ENCODE peak calls at places on chromosome 16, in nine cellular contexts. W is AG10803, P is OCI-LY7, V is AG04450, O is choroid plexus epithelial cell, E is lower leg skin, M is endothelial cell of umbilical vein, Y is right atrium auricular region, F is epithelial cell of esophagus. L is an unnamed sample.

GRCh38 chr16:83147244-83147643 is 520.5 kb downstream of the CDH13 start:
- DNase-seq in P (no peak), F (no peak), V (no peak), W (no peak), Y (no peak), M (peak; percentile 9), E (no peak), O (no peak), L (no peak)

GRCh38 chr16:81715358-81716196 is 63.5 kb upstream of the PLCG2 start:
- DNase-seq in O (no peak), E (no peak), W (no peak), P (peak; percentile 86), Y (no peak), M (no peak), F (no peak), V (no peak), L (no peak)

GRCh38 chr16:67490330-67491096 is 7.2 kb upstream of the AGRP start:
- DNase-seq in O (no peak), M (no peak), P (no peak), Y (no peak), V (no peak), E (no peak), F (peak; percentile 66), W (peak; percentile 36), L (peak; percentile 80)

GRCh38 chr16:17177242-17177967 is 293.4 kb downstream of the XYLT1 start:
- DNase-seq in V (no peak), O (no peak), Y (no peak), E (no peak), F (peak; percentile 41), P (no peak), W (peak; percentile 51), M (no peak), L (peak; percentile 85)

GRCh38 chr16:84613408-84614071 is 4.3 kb downstream of the COTL1 start:
- DNase-seq in M (no peak), O (no peak), Y (no peak), W (no peak), P (no peak), E (no peak), V (no peak), F (no peak), L (no peak)

GRCh38 chr16:31141489-31142108 is 6.1 kb upstream of the PRSS8 start:
- DNase-seq in Y (no peak), F (peak; percentile 72), M (no peak), O (no peak), V (no peak), P (no peak), W (no peak), E (peak; percentile 88), L (peak; percentile 68)

GRCh38 chr16:84774810-84775209 is 45.0 kb upstream of the CRISPLD2 start:
- DNase-seq in O (peak; percentile 94), Y (peak; percentile 71), P (no peak), V (peak; percentile 73), M (peak; percentile 85), E (peak; percentile 70), W (peak; percentile 83), F (peak; percentile 83), L (peak; percentile 98)

GRCh38 chr16:70433456-70434103 is 5.3 kb downstream of the ST3GAL2 start:
- DNase-seq in M (peak; percentile 89), F (peak; percentile 24), O (peak; percentile 67), Y (peak; percentile 67), E (no peak), P (peak; percentile 25), V (no peak), W (peak; percentile 85), L (peak; percentile 96)

GRCh38 chr16:30342751-30343490 is 12.2 kb downstream of the CD2BP2 start:
- DNase-seq in V (no peak), P (peak; percentile 58), W (no peak), Y (no peak), E (peak; percentile 78), M (no peak), O (no peak), F (no peak), L (no peak)

GRCh38 chr16:11130978-11131665 is 124.9 kb downstream of the SOCS1 start:
- DNase-seq in W (no peak), M (no peak), V (no peak), P (no peak), E (no peak), O (no peak), Y (no peak), F (no peak), L (no peak)

GRCh38 chr16:77657016-77657415 is 65.3 kb upstream of the NUDT7 start:
- DNase-seq in F (no peak), O (peak; percentile 72), M (no peak), V (no peak), Y (no peak), E (no peak), P (no peak), W (peak; percentile 22), L (peak; percentile 48)

GRCh38 chr16:19095699-19096098 is 18.1 kb upstream of the ITPRIPL2 start:
- DNase-seq in E (no peak), M (no peak), F (peak; percentile 68), O (peak; percentile 65), W (no peak), V (no peak), P (no peak), Y (no peak), L (no peak)

GRCh38 chr16:12675852-12676251 is 127.8 kb downstream of the CPPED1 start:
- DNase-seq in V (no peak), W (peak; percentile 53), P (no peak), E (no peak), Y (no peak), O (peak; percentile 77), M (peak; percentile 91), F (no peak), L (peak; percentile 65)

GRCh38 chr16:30585022-30585399 is 486 bp downstream of the ZNF785 start:
- DNase-seq in W (peak; percentile 9), P (no peak), F (peak; percentile 26), E (peak; percentile 89), Y (no peak), M (no peak), V (no peak), O (peak; percentile 24), L (peak; percentile 12)

GRCh38 chr16:67663877-67664222 is 2.7 kb downstream of the ENKD1 start:
- DNase-seq in W (no peak), V (no peak), P (no peak), E (no peak), Y (no peak), M (no peak), O (no peak), F (no peak), L (no peak)

GRCh38 chr16:63752347-63752746 is 1369.5 kb downstream of the CDH11 start:
- DNase-seq in M (no peak), F (no peak), O (no peak), W (no peak), E (no peak), V (no peak), Y (no peak), P (no peak), L (no peak)

GRCh38 chr16:81693047-81693446 is 86.0 kb upstream of the PLCG2 start:
- DNase-seq in M (peak; percentile 94), W (peak; percentile 82), O (no peak), P (no peak), Y (no peak), V (no peak), E (no peak), F (no peak), L (no peak)

GRCh38 chr16:78227855-78228254 is 128.4 kb downstream of the WWOX start:
- DNase-seq in O (no peak), P (peak; percentile 7), Y (no peak), E (no peak), W (no peak), F (no peak), M (no peak), V (no peak), L (no peak)

GRCh38 chr16:82936941-82937551 is 310.3 kb downstream of the CDH13 start:
- DNase-seq in E (no peak), W (peak; percentile 26), O (peak; percentile 83), V (peak; percentile 46), M (peak; percentile 98), F (peak; percentile 75), P (no peak), Y (no peak), L (peak; percentile 5)

GRCh38 chr16:81314603-81315270 is at the start of gene GAN:
- DNase-seq in P (peak; percentile 96), E (peak; percentile 99), O (peak; percentile 98), Y (peak; percentile 97), W (peak; percentile 95), F (peak; percentile 98), V (peak; percentile 88), M (peak; percentile 98), L (peak; percentile 93)

GRCh38 chr16:50395763-50396710 is 27.2 kb upstream of the BRD7 start:
- DNase-seq in Y (peak; percentile 28), F (peak; percentile 41), M (no peak), V (no peak), E (peak; percentile 54), P (peak; percentile 19), O (no peak), W (no peak), L (no peak)

GRCh38 chr16:46629331-46629843 is 8.2 kb upstream of the SHCBP1 start:
- DNase-seq in Y (no peak), E (no peak), W (peak; percentile 57), F (peak; percentile 42), M (peak; percentile 36), P (no peak), O (peak; percentile 71), V (no peak), L (peak; percentile 77)
- TF ChIP-seq CTCF in Y (no peak), E (no peak), W (peak; percentile 58), F (peak; percentile 52), M (peak; percentile 44), P (peak; percentile 50), O (peak; percentile 66), V (peak; percentile 63), L (peak; percentile 60)

GRCh38 chr16:73232555-73233422 is 184.9 kb upstream of the ZFHX3 start:
- DNase-seq in V (peak; percentile 97), W (peak; percentile 54), P (no peak), M (no peak), Y (peak; percentile 73), O (peak; percentile 94), E (no peak), F (no peak), L (peak; percentile 94)
- H3K4me3 ChIP-seq in V (peak overlapping the region; percentile 57), W (no peak overlapping the region), P (no peak overlapping the region), M (no peak overlapping the region), Y (no peak overlapping the region), O (peak overlapping the region; percentile 33), E (no peak overlapping the region), F (no peak overlapping the region), L (peak overlapping the region; percentile 22)

DNA sequence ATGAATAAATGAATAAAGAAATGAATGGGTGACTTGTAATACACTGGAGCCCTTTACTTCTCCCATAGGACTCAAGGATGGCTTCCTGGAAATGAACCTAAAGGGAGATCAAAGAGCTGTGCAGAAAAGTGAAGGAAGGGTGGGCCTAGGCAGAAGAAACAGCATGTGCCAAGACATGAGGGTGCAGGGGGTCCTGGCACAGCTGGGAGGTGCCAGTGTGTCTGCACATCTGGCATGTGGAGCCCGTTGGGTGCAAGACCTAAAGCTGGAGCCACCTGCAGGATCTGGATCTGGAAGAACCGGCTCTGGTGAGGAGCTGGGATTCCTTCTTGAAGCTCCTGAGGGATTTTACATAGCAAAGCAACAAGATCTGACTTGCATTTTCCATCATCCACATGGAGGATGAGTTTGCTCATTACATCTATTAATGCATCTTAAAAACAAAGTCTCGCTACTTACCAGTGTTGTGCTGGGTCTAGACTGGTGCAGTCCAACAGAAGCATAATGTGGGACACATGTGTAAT is 120.2 kb downstream of the IRX3 start:
- DNase-seq in E (peak; percentile 75), O (no peak), P (no peak), Y (no peak), V (no peak), F (peak; percentile 59), M (no peak), W (no peak), L (no peak)
- TF ChIP-seq CTCF in E (no peak), O (no peak), P (no peak), Y (no peak), V (no peak), F (no peak), M (no peak), W (no peak), L (no peak)

GRCh38 chr16:68778551-68779231 is 41.6 kb downstream of the CDH1 start:
- DNase-seq in M (no peak), Y (no peak), O (peak; percentile 32), E (no peak), P (no peak), F (peak; percentile 89), V (no peak), W (no peak), L (no peak)
- H3K4me3 ChIP-seq in M (no peak overlapping the region), Y (no peak overlapping the region), O (no peak overlapping the region), E (no peak overlapping the region), P (no peak overlapping the region), F (no peak overlapping the region), V (no peak overlapping the region), W (no peak overlapping the region), L (no peak overlapping the region)

L was measured in fibroblast of mammary gland.